ENCODE peak calls at places on chromosomes 3 and 15, in five cellular contexts. D, F, Z, A and B are unnamed samples.

GRCh38 chr3:197356275-197356674 is 57.9 kb upstream of the DLG1 start:
- DNase-seq in D (no peak), F (no peak), Z (no peak), A (no peak), B (no peak)

GRCh38 chr3:187713504-187713903 is 11.1 kb upstream of the RTP2 start:
- DNase-seq in D (no peak), F (peak; percentile 33), Z (no peak), A (no peak), B (no peak)

GRCh38 chr3:14625443-14625842 is 26.1 kb upstream of the CCDC174 start:
- DNase-seq in D (no peak), F (no peak), Z (no peak), A (no peak), B (no peak)

GRCh38 chr3:99498544-99499234 is 139.7 kb upstream of the COL8A1 start:
- DNase-seq in D (no peak), F (no peak), Z (no peak), A (no peak), B (no peak)

GRCh38 chr3:188296761-188297689 is 143.1 kb downstream of the LPP start:
- DNase-seq in D (no peak), F (no peak), Z (peak; percentile 58), A (no peak), B (peak; percentile 89)

GRCh38 chr3:89145995-89146394 is 38.6 kb downstream of the EPHA3 start:
- DNase-seq in D (no peak), F (no peak), Z (peak; percentile 21), A (no peak), B (no peak)

GRCh38 chr3:28134792-28135375 is 106.5 kb upstream of the CMC1 start:
- DNase-seq in D (no peak), F (no peak), Z (peak; percentile 44), A (no peak), B (no peak)

GRCh38 chr3:42822828-42823227 is 13.6 kb downstream of the ACKR2 start:
- DNase-seq in D (no peak), F (no peak), Z (no peak), A (no peak), B (no peak)

GRCh38 chr3:66693461-66693912 is 192.7 kb upstream of the LRIG1 start:
- DNase-seq in D (no peak), F (no peak), Z (no peak), A (no peak), B (no peak)

GRCh38 chr3:193240436-193240849 is 579 bp upstream of the PLAAT1 start:
- DNase-seq in D (no peak), F (no peak), Z (peak; percentile 20), A (peak; percentile 67), B (no peak)

GRCh38 chr3:86245360-86245759 is 745.6 kb downstream of the VGLL3 start:
- DNase-seq in D (no peak), F (no peak), Z (peak; percentile 31), A (no peak), B (no peak)

GRCh38 chr15:60589728-60590127 is 110.8 kb upstream of the ICE2 start:
- DNase-seq in D (no peak), F (no peak), Z (no peak), A (no peak), B (no peak)

GRCh38 chr3:108780235-108780634 is 23.0 kb upstream of the RETNLB start:
- DNase-seq in D (no peak), F (peak; percentile 91), Z (no peak), A (no peak), B (no peak)

GRCh38 chr3:185270262-185270955 is 16.6 kb upstream of the EHHADH start:
- DNase-seq in D (no peak), F (no peak), Z (peak; percentile 55), A (peak; percentile 56), B (no peak)

GRCh38 chr3:43559961-43560360 is 61.9 kb downstream of the ANO10 start:
- DNase-seq in D (no peak), F (no peak), Z (no peak), A (no peak), B (no peak)

GRCh38 chr3:190321789-190322603 is at the start of gene CLDN1:
- DNase-seq in D (no peak), F (no peak), Z (peak; percentile 94), A (peak; percentile 87), B (peak; percentile 90)

GRCh38 chr3:29324180-29324651 is 43.3 kb downstream of the RBMS3 start:
- DNase-seq in D (no peak), F (no peak), Z (peak; percentile 9), A (no peak), B (no peak)

GRCh38 chr15:84915011-84915958 is 30.8 kb downstream of the SLC28A1 start:
- DNase-seq in D (peak; percentile 53), F (peak; percentile 18), Z (peak; percentile 94), A (peak; percentile 60), B (peak; percentile 95)

GRCh38 chr15:83380682-83381081 is 66.5 kb upstream of the SH3GL3 start:
- DNase-seq in D (no peak), F (peak; percentile 19), Z (peak; percentile 45), A (peak; percentile 62), B (peak; percentile 82)

GRCh38 chr15:56964182-56964581 is 45.7 kb downstream of the TCF12 start:
- DNase-seq in D (no peak), F (no peak), Z (no peak), A (no peak), B (no peak)

GRCh38 chr15:84937144-84937543 is 44.5 kb upstream of the PDE8A start:
- DNase-seq in D (no peak), F (peak; percentile 12), Z (no peak), A (no peak), B (no peak)

GRCh38 chr15:68463996-68464395 is 32.0 kb upstream of the ITGA11 start:
- DNase-seq in D (no peak), F (no peak), Z (no peak), A (no peak), B (no peak)

GRCh38 chr3:169402667-169403360 is 260.7 kb downstream of the MECOM start:
- DNase-seq in D (no peak), F (no peak), Z (no peak), A (no peak), B (no peak)

GRCh38 chr3:147389265-147390175 is 16.8 kb downstream of the ZIC4 start:
- DNase-seq in D (no peak), F (no peak), Z (no peak), A (no peak), B (no peak)

GRCh38 chr3:23202921-23203650 is at the start of gene UBE2E2:
- DNase-seq in D (no peak), F (peak; percentile 59), Z (peak; percentile 90), A (peak; percentile 78), B (no peak)

GRCh38 chr3:154178172-154178571 is 57.0 kb downstream of the ARHGEF26 start:
- DNase-seq in D (no peak), F (no peak), Z (no peak), A (no peak), B (no peak)

GRCh38 chr15:89593018-89593417 is 17.7 kb downstream of the TICRR start:
- DNase-seq in D (no peak), F (no peak), Z (no peak), A (no peak), B (no peak)

GRCh38 chr3:173397161-173398110 is at the start of gene NLGN1:
- DNase-seq in D (no peak), F (no peak), Z (peak; percentile 88), A (peak; percentile 74), B (peak; percentile 59)

GRCh38 chr3:119322523-119323400 is 28.6 kb downstream of the ARHGAP31 start:
- DNase-seq in D (no peak), F (peak; percentile 87), Z (peak; percentile 92), A (peak; percentile 83), B (peak; percentile 75)

GRCh38 chr3:158668506-158668905 is 3.9 kb downstream of the LXN start:
- DNase-seq in D (no peak), F (no peak), Z (no peak), A (no peak), B (no peak)

GRCh38 chr15:36877796-36878744 is 222.3 kb downstream of the MEIS2 start:
- DNase-seq in D (no peak), F (no peak), Z (no peak), A (no peak), B (no peak)

GRCh38 chr15:64894395-64895056 is 17.2 kb upstream of the ANKDD1A start:
- DNase-seq in D (no peak), F (peak; percentile 69), Z (peak; percentile 59), A (peak; percentile 75), B (no peak)

GRCh38 chr15:64893481-64894394 is 18.0 kb upstream of the ANKDD1A start:
- DNase-seq in D (peak; percentile 90), F (peak; percentile 95), Z (peak; percentile 96), A (peak; percentile 99), B (peak; percentile 91)

GRCh38 chr15:64895285-64896065 is 16.2 kb upstream of the ANKDD1A start:
- DNase-seq in D (no peak), F (peak; percentile 78), Z (no peak), A (no peak), B (no peak)

GRCh38 chr15:64891546-64891945 is 20.2 kb upstream of the ANKDD1A start:
- DNase-seq in D (no peak), F (no peak), Z (no peak), A (no peak), B (no peak)

GRCh38 chr15:64892850-64893403 is 18.8 kb upstream of the ANKDD1A start:
- DNase-seq in D (no peak), F (no peak), Z (no peak), A (peak; percentile 21), B (no peak)
- H3K27ac ChIP-seq in D (no peak overlapping the region), F (peak overlapping the region; percentile 90), Z (peak overlapping the region; percentile 98), A (no peak overlapping the region), B (no peak overlapping the region)

GRCh38 chr3:116154389-116154788 is 290.9 kb downstream of the LSAMP start:
- DNase-seq in D (no peak), F (no peak), Z (no peak), A (peak; percentile 30), B (no peak)
- H2AFZ ChIP-seq in D (no peak overlapping the region), F (no peak overlapping the region), Z (no peak overlapping the region), A (no peak overlapping the region), B (no peak overlapping the region)

GRCh38 chr15:38377547-38378161 is 76.3 kb upstream of the FAM98B start:
- DNase-seq in D (no peak), F (no peak), Z (no peak), A (no peak), B (no peak)

GRCh38 chr15:38373016-38373415 is 80.9 kb upstream of the FAM98B start:
- DNase-seq in D (no peak), F (no peak), Z (no peak), A (no peak), B (no peak)

GRCh38 chr15:38374477-38374876 is 79.5 kb upstream of the FAM98B start:
- DNase-seq in D (no peak), F (no peak), Z (no peak), A (no peak), B (no peak)

GRCh38 chr15:38374024-38374423 is 79.9 kb upstream of the FAM98B start:
- DNase-seq in D (no peak), F (no peak), Z (no peak), A (no peak), B (no peak)

GRCh38 chr15:38378162-38378560 is 75.8 kb upstream of the FAM98B start:
- DNase-seq in D (no peak), F (no peak), Z (no peak), A (no peak), B (no peak)
- H3K27ac ChIP-seq in D (no peak overlapping the region), F (no peak overlapping the region), Z (peak overlapping the region; percentile 20), A (no peak overlapping the region), B (no peak overlapping the region)

DNA sequence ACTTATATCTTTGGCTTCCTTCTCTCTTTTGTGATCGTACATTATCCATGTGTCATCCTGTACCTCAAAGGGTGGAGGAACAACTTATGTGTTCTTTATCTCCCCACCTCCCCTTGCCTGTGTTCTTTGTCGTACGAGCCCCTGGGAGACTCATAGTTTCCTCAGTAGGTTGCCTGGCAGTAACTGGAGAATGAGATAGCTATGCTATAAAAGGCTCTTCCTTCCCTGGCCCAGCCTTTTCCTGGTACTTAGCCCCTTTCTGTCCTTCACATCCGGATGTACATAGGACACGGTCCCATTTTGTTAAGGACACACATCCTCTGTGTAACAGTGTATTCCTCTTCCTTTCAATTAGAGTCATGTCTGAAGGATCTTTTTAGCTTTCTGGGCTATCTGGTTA is 32.1 kb downstream of the PLCL2 start:
- DNase-seq in D (no peak), F (no peak), Z (no peak), A (no peak), B (no peak)
- H2AFZ ChIP-seq in D (no peak overlapping the region), F (no peak overlapping the region), Z (no peak overlapping the region), A (no peak overlapping the region), B (no peak overlapping the region)